ENCODE peak calls at places on chromosomes 7 and 10, in nine cellular contexts. One of them, this sample, is unnamed. For H3K4me1, the result is how much of the 10 kb centered on the place peaks cover.

GRCh38 chr10:101814466-101815041 is 3.7 kb downstream of the OGA start:
- DNase-seq in psoas muscle: no peak
- DNase-seq in ovary: no peak
- DNase-seq in OCI-LY7: peak
- DNase-seq in CD8-positive, alpha-beta memory T cell: no peak
- DNase-seq in tibial artery: no peak
- DNase-seq in PC-3: no peak
- DNase-seq in fibroblast of lung: no peak
- DNase-seq in naive thymus-derived CD4-positive, alpha-beta T cell: no peak
- DNase-seq in this sample: no peak

GRCh38 chr10:18473424-18474110 is 177.8 kb downstream of the NSUN6 start:
- DNase-seq in psoas muscle: no peak
- DNase-seq in ovary: peak
- DNase-seq in OCI-LY7: no peak
- DNase-seq in CD8-positive, alpha-beta memory T cell: no peak
- DNase-seq in tibial artery: no peak
- DNase-seq in PC-3: no peak
- DNase-seq in fibroblast of lung: peak
- DNase-seq in naive thymus-derived CD4-positive, alpha-beta T cell: no peak
- DNase-seq in this sample: no peak

GRCh38 chr7:70134029-70134445 is 535.8 kb downstream of the AUTS2 start:
- DNase-seq in psoas muscle: no peak
- DNase-seq in ovary: no peak
- DNase-seq in OCI-LY7: no peak
- DNase-seq in CD8-positive, alpha-beta memory T cell: no peak
- DNase-seq in tibial artery: no peak
- DNase-seq in PC-3: no peak
- DNase-seq in fibroblast of lung: no peak
- DNase-seq in naive thymus-derived CD4-positive, alpha-beta T cell: no peak
- DNase-seq in this sample: no peak

GRCh38 chr7:65915921-65916657 is 43.2 kb downstream of the VKORC1L1 start:
- DNase-seq in psoas muscle: no peak
- DNase-seq in ovary: no peak
- DNase-seq in OCI-LY7: peak
- DNase-seq in CD8-positive, alpha-beta memory T cell: no peak
- DNase-seq in tibial artery: no peak
- DNase-seq in PC-3: no peak
- DNase-seq in fibroblast of lung: no peak
- DNase-seq in naive thymus-derived CD4-positive, alpha-beta T cell: no peak
- DNase-seq in this sample: no peak

GRCh38 chr7:27616186-27616491 is 46.5 kb downstream of the HIBADH start:
- DNase-seq in psoas muscle: no peak
- DNase-seq in ovary: no peak
- DNase-seq in OCI-LY7: no peak
- DNase-seq in CD8-positive, alpha-beta memory T cell: no peak
- DNase-seq in tibial artery: no peak
- DNase-seq in PC-3: no peak
- DNase-seq in fibroblast of lung: no peak
- DNase-seq in naive thymus-derived CD4-positive, alpha-beta T cell: no peak
- DNase-seq in this sample: no peak

GRCh38 chr7:88942815-88943501 is 147.4 kb upstream of the TEX47 start:
- DNase-seq in psoas muscle: no peak
- DNase-seq in ovary: no peak
- DNase-seq in OCI-LY7: no peak
- DNase-seq in CD8-positive, alpha-beta memory T cell: no peak
- DNase-seq in tibial artery: no peak
- DNase-seq in PC-3: no peak
- DNase-seq in fibroblast of lung: no peak
- DNase-seq in naive thymus-derived CD4-positive, alpha-beta T cell: no peak
- DNase-seq in this sample: no peak

GRCh38 chr10:28975891-28976471 is 298.7 kb downstream of the BAMBI start:
- DNase-seq in psoas muscle: no peak
- DNase-seq in ovary: no peak
- DNase-seq in OCI-LY7: no peak
- DNase-seq in CD8-positive, alpha-beta memory T cell: no peak
- DNase-seq in tibial artery: no peak
- DNase-seq in PC-3: no peak
- DNase-seq in fibroblast of lung: no peak
- DNase-seq in naive thymus-derived CD4-positive, alpha-beta T cell: no peak
- DNase-seq in this sample: no peak

GRCh38 chr7:129160161-129160911 is 15.8 kb downstream of the TSPAN33 start:
- DNase-seq in psoas muscle: no peak
- DNase-seq in ovary: no peak
- DNase-seq in OCI-LY7: peak
- DNase-seq in CD8-positive, alpha-beta memory T cell: no peak
- DNase-seq in tibial artery: no peak
- DNase-seq in PC-3: no peak
- DNase-seq in fibroblast of lung: no peak
- DNase-seq in naive thymus-derived CD4-positive, alpha-beta T cell: no peak
- DNase-seq in this sample: no peak

GRCh38 chr10:111126981-111127848 is 50.4 kb downstream of the ADRA2A start:
- DNase-seq in psoas muscle: no peak
- DNase-seq in ovary: no peak
- DNase-seq in OCI-LY7: no peak
- DNase-seq in CD8-positive, alpha-beta memory T cell: no peak
- DNase-seq in tibial artery: no peak
- DNase-seq in PC-3: no peak
- DNase-seq in fibroblast of lung: no peak
- DNase-seq in naive thymus-derived CD4-positive, alpha-beta T cell: no peak
- DNase-seq in this sample: no peak

GRCh38 chr7:26081627-26082026 is 70.4 kb upstream of the NFE2L3 start:
- DNase-seq in psoas muscle: no peak
- DNase-seq in ovary: no peak
- DNase-seq in OCI-LY7: no peak
- DNase-seq in CD8-positive, alpha-beta memory T cell: no peak
- DNase-seq in tibial artery: no peak
- DNase-seq in PC-3: peak
- DNase-seq in fibroblast of lung: no peak
- DNase-seq in naive thymus-derived CD4-positive, alpha-beta T cell: no peak
- DNase-seq in this sample: no peak

GRCh38 chr7:1758417-1758858 is 88.4 kb downstream of the ELFN1 start:
- DNase-seq in psoas muscle: no peak
- DNase-seq in ovary: no peak
- DNase-seq in OCI-LY7: peak
- DNase-seq in CD8-positive, alpha-beta memory T cell: no peak
- DNase-seq in tibial artery: no peak
- DNase-seq in PC-3: peak
- DNase-seq in fibroblast of lung: peak
- DNase-seq in naive thymus-derived CD4-positive, alpha-beta T cell: no peak
- DNase-seq in this sample: peak

GRCh38 chr10:10499839-10500238 is 517.8 kb upstream of the CELF2 start:
- DNase-seq in psoas muscle: no peak
- DNase-seq in ovary: no peak
- DNase-seq in OCI-LY7: no peak
- DNase-seq in CD8-positive, alpha-beta memory T cell: no peak
- DNase-seq in tibial artery: no peak
- DNase-seq in PC-3: no peak
- DNase-seq in fibroblast of lung: peak
- DNase-seq in naive thymus-derived CD4-positive, alpha-beta T cell: no peak
- DNase-seq in this sample: no peak

GRCh38 chr10:86256690-86257315 is 109.8 kb downstream of the GRID1 start:
- DNase-seq in psoas muscle: no peak
- DNase-seq in ovary: no peak
- DNase-seq in OCI-LY7: no peak
- DNase-seq in CD8-positive, alpha-beta memory T cell: no peak
- DNase-seq in tibial artery: no peak
- DNase-seq in PC-3: no peak
- DNase-seq in fibroblast of lung: no peak
- DNase-seq in naive thymus-derived CD4-positive, alpha-beta T cell: no peak
- DNase-seq in this sample: no peak

GRCh38 chr7:101532000-101532399 is 97.1 kb downstream of the MYL10 start:
- DNase-seq in psoas muscle: no peak
- DNase-seq in ovary: no peak
- DNase-seq in OCI-LY7: peak
- DNase-seq in CD8-positive, alpha-beta memory T cell: no peak
- DNase-seq in tibial artery: no peak
- DNase-seq in PC-3: no peak
- DNase-seq in fibroblast of lung: no peak
- DNase-seq in naive thymus-derived CD4-positive, alpha-beta T cell: no peak
- DNase-seq in this sample: no peak

GRCh38 chr7:41711283-41712064 is 8.6 kb upstream of the INHBA start:
- DNase-seq in psoas muscle: no peak
- DNase-seq in ovary: no peak
- DNase-seq in OCI-LY7: peak
- DNase-seq in CD8-positive, alpha-beta memory T cell: no peak
- DNase-seq in tibial artery: no peak
- DNase-seq in PC-3: peak
- DNase-seq in fibroblast of lung: no peak
- DNase-seq in naive thymus-derived CD4-positive, alpha-beta T cell: no peak
- DNase-seq in this sample: no peak

GRCh38 chr7:126700807-126701604 is 551.7 kb downstream of the GRM8 start:
- DNase-seq in psoas muscle: no peak
- DNase-seq in ovary: no peak
- DNase-seq in OCI-LY7: no peak
- DNase-seq in CD8-positive, alpha-beta memory T cell: no peak
- DNase-seq in tibial artery: no peak
- DNase-seq in PC-3: peak
- DNase-seq in fibroblast of lung: peak
- DNase-seq in naive thymus-derived CD4-positive, alpha-beta T cell: no peak
- DNase-seq in this sample: peak

GRCh38 chr7:19122018-19122588 is 4.7 kb upstream of the TWIST1 start:
- DNase-seq in psoas muscle: no peak
- DNase-seq in ovary: no peak
- DNase-seq in OCI-LY7: peak
- DNase-seq in CD8-positive, alpha-beta memory T cell: no peak
- DNase-seq in tibial artery: no peak
- DNase-seq in PC-3: peak
- DNase-seq in fibroblast of lung: peak
- DNase-seq in naive thymus-derived CD4-positive, alpha-beta T cell: no peak
- DNase-seq in this sample: no peak

GRCh38 chr7:139118234-139118802 is 8.8 kb upstream of the ZC3HAV1 start:
- DNase-seq in psoas muscle: no peak
- DNase-seq in ovary: no peak
- DNase-seq in OCI-LY7: no peak
- DNase-seq in CD8-positive, alpha-beta memory T cell: no peak
- DNase-seq in tibial artery: no peak
- DNase-seq in PC-3: peak
- DNase-seq in fibroblast of lung: peak
- DNase-seq in naive thymus-derived CD4-positive, alpha-beta T cell: no peak
- DNase-seq in this sample: no peak

GRCh38 chr10:93746844-93747284 is 10.9 kb upstream of the LGI1 start:
- DNase-seq in psoas muscle: no peak
- DNase-seq in ovary: no peak
- DNase-seq in OCI-LY7: peak
- DNase-seq in CD8-positive, alpha-beta memory T cell: no peak
- DNase-seq in tibial artery: peak
- DNase-seq in PC-3: peak
- DNase-seq in fibroblast of lung: peak
- DNase-seq in naive thymus-derived CD4-positive, alpha-beta T cell: no peak
- DNase-seq in this sample: no peak

DNA sequence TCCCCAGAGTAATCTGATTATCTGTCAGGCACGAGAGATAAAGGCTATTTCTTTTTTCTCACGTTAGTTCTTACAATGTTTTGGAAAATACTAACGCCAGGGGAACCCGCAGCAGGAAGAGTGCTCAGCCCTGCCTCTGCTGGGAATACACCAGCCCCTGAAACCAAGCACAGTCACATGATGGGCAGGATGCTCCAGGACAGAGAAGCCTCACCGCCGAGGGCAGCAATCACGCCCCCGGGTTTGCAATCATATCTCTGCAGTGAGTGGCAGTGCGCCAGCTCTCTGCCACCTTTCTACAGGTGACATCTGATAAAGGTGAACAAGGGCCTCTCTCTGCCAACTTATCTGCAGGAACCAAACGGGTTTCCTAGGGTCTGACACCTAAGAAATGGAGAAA is 39.8 kb downstream of the BRI3 start:
- DNase-seq in psoas muscle: no peak
- DNase-seq in ovary: no peak
- DNase-seq in OCI-LY7: no peak
- DNase-seq in CD8-positive, alpha-beta memory T cell: no peak
- DNase-seq in tibial artery: no peak
- DNase-seq in PC-3: no peak
- DNase-seq in fibroblast of lung: no peak
- DNase-seq in naive thymus-derived CD4-positive, alpha-beta T cell: no peak
- DNase-seq in this sample: no peak
- H3K4me1 ChIP-seq in psoas muscle: under half
- H3K4me1 ChIP-seq in ovary: under half
- H3K4me1 ChIP-seq in OCI-LY7: under half
- H3K4me1 ChIP-seq in CD8-positive, alpha-beta memory T cell: under half
- H3K4me1 ChIP-seq in tibial artery: under half
- H3K4me1 ChIP-seq in PC-3: under half
- H3K4me1 ChIP-seq in fibroblast of lung: under half
- H3K4me1 ChIP-seq in naive thymus-derived CD4-positive, alpha-beta T cell: under half
- H3K4me1 ChIP-seq in this sample: under half

GRCh38 chr7:74615933-74616780 is 41.4 kb upstream of the GTF2I start:
- DNase-seq in psoas muscle: no peak
- DNase-seq in ovary: no peak
- DNase-seq in OCI-LY7: peak
- DNase-seq in CD8-positive, alpha-beta memory T cell: no peak
- DNase-seq in tibial artery: no peak
- DNase-seq in PC-3: no peak
- DNase-seq in fibroblast of lung: no peak
- DNase-seq in naive thymus-derived CD4-positive, alpha-beta T cell: no peak
- DNase-seq in this sample: no peak

GRCh38 chr7:74606101-74606908 is 51.2 kb upstream of the GTF2I start:
- DNase-seq in psoas muscle: peak
- DNase-seq in ovary: no peak
- DNase-seq in OCI-LY7: peak
- DNase-seq in CD8-positive, alpha-beta memory T cell: peak
- DNase-seq in tibial artery: no peak
- DNase-seq in PC-3: peak
- DNase-seq in fibroblast of lung: no peak
- DNase-seq in naive thymus-derived CD4-positive, alpha-beta T cell: peak
- DNase-seq in this sample: peak

GRCh38 chr7:74606909-74607255 is 50.6 kb upstream of the GTF2I start:
- DNase-seq in psoas muscle: no peak
- DNase-seq in ovary: no peak
- DNase-seq in OCI-LY7: no peak
- DNase-seq in CD8-positive, alpha-beta memory T cell: no peak
- DNase-seq in tibial artery: no peak
- DNase-seq in PC-3: no peak
- DNase-seq in fibroblast of lung: no peak
- DNase-seq in naive thymus-derived CD4-positive, alpha-beta T cell: no peak
- DNase-seq in this sample: no peak

GRCh38 chr7:74612015-74612829 is 45.3 kb upstream of the GTF2I start:
- DNase-seq in psoas muscle: no peak
- DNase-seq in ovary: no peak
- DNase-seq in OCI-LY7: no peak
- DNase-seq in CD8-positive, alpha-beta memory T cell: no peak
- DNase-seq in tibial artery: no peak
- DNase-seq in PC-3: no peak
- DNase-seq in fibroblast of lung: no peak
- DNase-seq in naive thymus-derived CD4-positive, alpha-beta T cell: no peak
- DNase-seq in this sample: no peak
- H3K27ac ChIP-seq in psoas muscle: peak
- H3K27ac ChIP-seq in ovary: no peak
- H3K27ac ChIP-seq in OCI-LY7: no peak
- H3K27ac ChIP-seq in CD8-positive, alpha-beta memory T cell: no peak
- H3K27ac ChIP-seq in tibial artery: no peak
- H3K27ac ChIP-seq in PC-3: no peak
- H3K27ac ChIP-seq in fibroblast of lung: no peak
- H3K27ac ChIP-seq in naive thymus-derived CD4-positive, alpha-beta T cell: no peak
- H3K27ac ChIP-seq in this sample: no peak

GRCh38 chr10:15167411-15168295 is 840 bp downstream of the NMT2 start:
- DNase-seq in psoas muscle: peak
- DNase-seq in ovary: peak
- DNase-seq in OCI-LY7: peak
- DNase-seq in CD8-positive, alpha-beta memory T cell: peak
- DNase-seq in tibial artery: peak
- DNase-seq in PC-3: peak
- DNase-seq in fibroblast of lung: peak
- DNase-seq in naive thymus-derived CD4-positive, alpha-beta T cell: peak
- DNase-seq in this sample: peak
- H3K4me1 ChIP-seq in psoas muscle: under half
- H3K4me1 ChIP-seq in ovary: under half
- H3K4me1 ChIP-seq in OCI-LY7: under half
- H3K4me1 ChIP-seq in CD8-positive, alpha-beta memory T cell: half or more
- H3K4me1 ChIP-seq in tibial artery: under half
- H3K4me1 ChIP-seq in PC-3: under half
- H3K4me1 ChIP-seq in fibroblast of lung: under half
- H3K4me1 ChIP-seq in naive thymus-derived CD4-positive, alpha-beta T cell: under half
- H3K4me1 ChIP-seq in this sample: under half

GRCh38 chr7:24880886-24881285 is 99.1 kb downstream of the OSBPL3 start:
- DNase-seq in psoas muscle: no peak
- DNase-seq in ovary: no peak
- DNase-seq in OCI-LY7: no peak
- DNase-seq in CD8-positive, alpha-beta memory T cell: no peak
- DNase-seq in tibial artery: no peak
- DNase-seq in PC-3: no peak
- DNase-seq in fibroblast of lung: no peak
- DNase-seq in naive thymus-derived CD4-positive, alpha-beta T cell: no peak
- DNase-seq in this sample: no peak
- H3K27ac ChIP-seq in psoas muscle: no peak
- H3K27ac ChIP-seq in ovary: no peak
- H3K27ac ChIP-seq in OCI-LY7: peak
- H3K27ac ChIP-seq in CD8-positive, alpha-beta memory T cell: no peak
- H3K27ac ChIP-seq in tibial artery: no peak
- H3K27ac ChIP-seq in PC-3: no peak
- H3K27ac ChIP-seq in fibroblast of lung: no peak
- H3K27ac ChIP-seq in naive thymus-derived CD4-positive, alpha-beta T cell: no peak
- H3K27ac ChIP-seq in this sample: no peak

This sample was measured in aorta.